ENCODE peak calls at places on chromosomes 4 and X, in nine cellular contexts. One of them, this sample, is unnamed.

GRCh38 chr4:78059524-78059889 is 2.4 kb downstream of the FRAS1 start:
- DNase-seq in OCI-LY7: peak; percentile 50
- DNase-seq in CD4-positive, alpha-beta memory T cell: no peak
- DNase-seq in left ventricle myocardium inferior: peak; percentile 24
- DNase-seq in aorta: no peak
- DNase-seq in heart right ventricle: peak; percentile 39
- DNase-seq in lower lobe of right lung: peak; percentile 47
- DNase-seq in iPS DF 6.9: peak; percentile 88
- DNase-seq in mammary epithelial cell: peak; percentile 68
- DNase-seq in this sample: peak; percentile 55

GRCh38 chr4:53959373-53959772 is 105.0 kb downstream of the CHIC2 start:
- DNase-seq in heart right ventricle: no peak
- DNase-seq in left ventricle myocardium inferior: no peak
- DNase-seq in OCI-LY7: no peak
- DNase-seq in mammary epithelial cell: no peak
- DNase-seq in iPS DF 6.9: no peak
- DNase-seq in lower lobe of right lung: no peak
- DNase-seq in aorta: no peak
- DNase-seq in CD4-positive, alpha-beta memory T cell: no peak
- DNase-seq in this sample: no peak

GRCh38 chr4:4714330-4714729 is 145.1 kb upstream of the MSX1 start:
- DNase-seq in iPS DF 6.9: no peak
- DNase-seq in lower lobe of right lung: no peak
- DNase-seq in mammary epithelial cell: no peak
- DNase-seq in heart right ventricle: no peak
- DNase-seq in aorta: no peak
- DNase-seq in CD4-positive, alpha-beta memory T cell: no peak
- DNase-seq in left ventricle myocardium inferior: no peak
- DNase-seq in OCI-LY7: no peak
- DNase-seq in this sample: no peak

GRCh38 chr4:19478791-19479190 is 772.9 kb upstream of the SLIT2 start:
- DNase-seq in left ventricle myocardium inferior: no peak
- DNase-seq in OCI-LY7: no peak
- DNase-seq in lower lobe of right lung: no peak
- DNase-seq in iPS DF 6.9: no peak
- DNase-seq in mammary epithelial cell: no peak
- DNase-seq in heart right ventricle: no peak
- DNase-seq in CD4-positive, alpha-beta memory T cell: no peak
- DNase-seq in aorta: no peak
- DNase-seq in this sample: no peak

GRCh38 chr4:1937550-1937949 is 66.4 kb downstream of the NSD2 start:
- DNase-seq in OCI-LY7: no peak
- DNase-seq in heart right ventricle: no peak
- DNase-seq in left ventricle myocardium inferior: no peak
- DNase-seq in aorta: no peak
- DNase-seq in lower lobe of right lung: no peak
- DNase-seq in CD4-positive, alpha-beta memory T cell: no peak
- DNase-seq in mammary epithelial cell: no peak
- DNase-seq in iPS DF 6.9: no peak
- DNase-seq in this sample: no peak

GRCh38 chr4:74671074-74671698 is 123.1 kb downstream of the BTC start:
- DNase-seq in mammary epithelial cell: peak; percentile 62
- DNase-seq in heart right ventricle: peak; percentile 16
- DNase-seq in CD4-positive, alpha-beta memory T cell: peak; percentile 24
- DNase-seq in iPS DF 6.9: peak; percentile 16
- DNase-seq in aorta: no peak
- DNase-seq in OCI-LY7: peak; percentile 15
- DNase-seq in lower lobe of right lung: no peak
- DNase-seq in left ventricle myocardium inferior: peak; percentile 11
- DNase-seq in this sample: peak; percentile 70

GRCh38 chrX:1734806-1735205 is 119.9 kb downstream of the ASMT start:
- DNase-seq in CD4-positive, alpha-beta memory T cell: no peak
- DNase-seq in left ventricle myocardium inferior: no peak
- DNase-seq in mammary epithelial cell: no peak
- DNase-seq in OCI-LY7: no peak
- DNase-seq in aorta: no peak
- DNase-seq in iPS DF 6.9: no peak
- DNase-seq in lower lobe of right lung: no peak
- DNase-seq in heart right ventricle: no peak
- DNase-seq in this sample: no peak

GRCh38 chr4:183344523-183345255 is 22.5 kb upstream of the CLDN24 start:
- DNase-seq in lower lobe of right lung: no peak
- DNase-seq in CD4-positive, alpha-beta memory T cell: no peak
- DNase-seq in OCI-LY7: no peak
- DNase-seq in left ventricle myocardium inferior: no peak
- DNase-seq in aorta: no peak
- DNase-seq in iPS DF 6.9: no peak
- DNase-seq in mammary epithelial cell: no peak
- DNase-seq in heart right ventricle: no peak
- DNase-seq in this sample: no peak

GRCh38 chr4:45072981-45073380 is 346.6 kb upstream of the GNPDA2 start:
- DNase-seq in CD4-positive, alpha-beta memory T cell: no peak
- DNase-seq in heart right ventricle: no peak
- DNase-seq in OCI-LY7: no peak
- DNase-seq in iPS DF 6.9: no peak
- DNase-seq in mammary epithelial cell: no peak
- DNase-seq in left ventricle myocardium inferior: no peak
- DNase-seq in aorta: no peak
- DNase-seq in lower lobe of right lung: no peak
- DNase-seq in this sample: peak; percentile 58

GRCh38 chr4:77007358-77008230 is 58.0 kb downstream of the SEPTIN11 start:
- DNase-seq in lower lobe of right lung: peak; percentile 55
- DNase-seq in CD4-positive, alpha-beta memory T cell: peak; percentile 41
- DNase-seq in mammary epithelial cell: peak; percentile 64
- DNase-seq in OCI-LY7: no peak
- DNase-seq in heart right ventricle: no peak
- DNase-seq in left ventricle myocardium inferior: no peak
- DNase-seq in iPS DF 6.9: no peak
- DNase-seq in aorta: no peak
- DNase-seq in this sample: no peak

GRCh38 chrX:36974896-36975295 is 33.3 kb upstream of the FAM47C start:
- DNase-seq in OCI-LY7: no peak
- DNase-seq in aorta: no peak
- DNase-seq in iPS DF 6.9: no peak
- DNase-seq in heart right ventricle: no peak
- DNase-seq in CD4-positive, alpha-beta memory T cell: no peak
- DNase-seq in mammary epithelial cell: no peak
- DNase-seq in left ventricle myocardium inferior: no peak
- DNase-seq in lower lobe of right lung: no peak
- DNase-seq in this sample: no peak

GRCh38 chrX:30065226-30065625 is 150.1 kb upstream of the MAGEB2 start:
- DNase-seq in iPS DF 6.9: no peak
- DNase-seq in mammary epithelial cell: no peak
- DNase-seq in left ventricle myocardium inferior: no peak
- DNase-seq in aorta: no peak
- DNase-seq in OCI-LY7: no peak
- DNase-seq in CD4-positive, alpha-beta memory T cell: no peak
- DNase-seq in lower lobe of right lung: no peak
- DNase-seq in heart right ventricle: no peak
- DNase-seq in this sample: no peak

GRCh38 chrX:114626323-114626722 is 42.4 kb downstream of the HTR2C start:
- DNase-seq in OCI-LY7: no peak
- DNase-seq in heart right ventricle: no peak
- DNase-seq in left ventricle myocardium inferior: no peak
- DNase-seq in lower lobe of right lung: no peak
- DNase-seq in mammary epithelial cell: peak; percentile 5
- DNase-seq in CD4-positive, alpha-beta memory T cell: no peak
- DNase-seq in aorta: no peak
- DNase-seq in iPS DF 6.9: no peak
- DNase-seq in this sample: no peak

GRCh38 chrX:77003956-77004355 is 443.2 kb upstream of the FGF16 start:
- DNase-seq in iPS DF 6.9: no peak
- DNase-seq in left ventricle myocardium inferior: no peak
- DNase-seq in heart right ventricle: no peak
- DNase-seq in CD4-positive, alpha-beta memory T cell: no peak
- DNase-seq in aorta: no peak
- DNase-seq in OCI-LY7: no peak
- DNase-seq in mammary epithelial cell: no peak
- DNase-seq in lower lobe of right lung: no peak
- DNase-seq in this sample: no peak

DNA sequence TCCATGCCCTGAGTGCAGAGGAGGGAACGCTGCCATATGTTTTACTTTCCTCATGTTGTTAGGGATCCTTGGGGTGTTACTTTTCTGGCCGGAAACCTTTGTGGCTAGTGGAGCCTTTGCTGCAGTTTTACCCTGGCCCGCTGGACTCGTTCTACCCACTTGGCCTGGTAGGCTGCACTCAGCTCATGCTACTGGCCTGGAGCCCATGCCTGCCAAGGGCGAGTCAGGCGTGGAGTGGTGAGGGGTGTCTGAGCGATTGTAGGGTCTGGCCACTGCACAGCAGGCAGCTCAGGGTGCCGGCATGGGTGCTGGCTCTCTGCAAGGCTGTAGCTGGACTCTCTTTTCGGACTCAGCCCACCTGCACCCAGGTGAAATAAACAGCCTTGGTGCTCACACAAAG is 41.4 kb upstream of the IL9R start:
- DNase-seq in lower lobe of right lung: no peak
- DNase-seq in heart right ventricle: no peak
- DNase-seq in left ventricle myocardium inferior: no peak
- DNase-seq in CD4-positive, alpha-beta memory T cell: no peak
- DNase-seq in OCI-LY7: no peak
- DNase-seq in mammary epithelial cell: no peak
- DNase-seq in aorta: no peak
- DNase-seq in iPS DF 6.9: no peak
- DNase-seq in this sample: no peak
- H3K9me3 ChIP-seq in lower lobe of right lung: no peaks in the 10 kb centered on the region
- H3K9me3 ChIP-seq in heart right ventricle: no peaks in the 10 kb centered on the region
- H3K9me3 ChIP-seq in left ventricle myocardium inferior: no peaks in the 10 kb centered on the region
- H3K9me3 ChIP-seq in CD4-positive, alpha-beta memory T cell: no peaks in the 10 kb centered on the region
- H3K9me3 ChIP-seq in OCI-LY7: no peaks in the 10 kb centered on the region
- H3K9me3 ChIP-seq in mammary epithelial cell: peaks cover 12% of the 10 kb centered on the region
- H3K9me3 ChIP-seq in aorta: no peaks in the 10 kb centered on the region
- H3K9me3 ChIP-seq in iPS DF 6.9: no peaks in the 10 kb centered on the region
- H3K9me3 ChIP-seq in this sample: no peaks in the 10 kb centered on the region

GRCh38 chr4:61401771-61402170 is 201.6 kb downstream of the ADGRL3 start:
- DNase-seq in mammary epithelial cell: no peak
- DNase-seq in heart right ventricle: no peak
- DNase-seq in iPS DF 6.9: no peak
- DNase-seq in lower lobe of right lung: no peak
- DNase-seq in aorta: no peak
- DNase-seq in CD4-positive, alpha-beta memory T cell: no peak
- DNase-seq in left ventricle myocardium inferior: no peak
- DNase-seq in OCI-LY7: no peak
- DNase-seq in this sample: no peak

GRCh38 chr4:61400446-61400845 is 200.3 kb downstream of the ADGRL3 start:
- DNase-seq in left ventricle myocardium inferior: no peak
- DNase-seq in iPS DF 6.9: no peak
- DNase-seq in heart right ventricle: no peak
- DNase-seq in mammary epithelial cell: no peak
- DNase-seq in CD4-positive, alpha-beta memory T cell: no peak
- DNase-seq in lower lobe of right lung: no peak
- DNase-seq in aorta: no peak
- DNase-seq in OCI-LY7: no peak
- DNase-seq in this sample: no peak

GRCh38 chr4:61395754-61396153 is 195.6 kb downstream of the ADGRL3 start:
- DNase-seq in CD4-positive, alpha-beta memory T cell: no peak
- DNase-seq in iPS DF 6.9: no peak
- DNase-seq in mammary epithelial cell: no peak
- DNase-seq in left ventricle myocardium inferior: no peak
- DNase-seq in heart right ventricle: no peak
- DNase-seq in lower lobe of right lung: no peak
- DNase-seq in OCI-LY7: no peak
- DNase-seq in aorta: no peak
- DNase-seq in this sample: no peak

DNA sequence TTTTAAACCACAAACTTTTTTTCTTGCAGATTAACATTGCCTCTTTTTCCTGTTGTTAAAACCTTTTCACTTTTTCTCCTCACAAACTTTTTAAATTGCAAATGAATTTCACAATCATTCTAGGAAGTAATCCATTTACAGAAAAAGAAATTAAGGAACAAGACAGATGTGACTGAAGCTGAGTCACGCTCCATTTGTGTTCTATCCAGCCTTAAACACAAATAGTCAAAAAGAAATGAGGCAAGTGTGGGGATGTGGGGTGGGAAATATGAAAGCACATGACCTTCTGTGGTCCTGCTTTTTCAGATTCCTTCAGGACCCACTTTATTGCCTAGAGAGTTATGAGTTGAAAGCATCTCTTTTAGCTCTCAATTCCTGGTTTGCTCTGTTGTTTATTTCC is 197.0 kb downstream of the ADGRL3 start:
- DNase-seq in heart right ventricle: no peak
- DNase-seq in left ventricle myocardium inferior: no peak
- DNase-seq in iPS DF 6.9: no peak
- DNase-seq in lower lobe of right lung: no peak
- DNase-seq in aorta: no peak
- DNase-seq in OCI-LY7: no peak
- DNase-seq in CD4-positive, alpha-beta memory T cell: no peak
- DNase-seq in mammary epithelial cell: peak; percentile 16
- DNase-seq in this sample: no peak
- H3K4me1 ChIP-seq in heart right ventricle: no peaks in the 10 kb centered on the region
- H3K4me1 ChIP-seq in left ventricle myocardium inferior: no peaks in the 10 kb centered on the region
- H3K4me1 ChIP-seq in iPS DF 6.9: peaks cover 3% of the 10 kb centered on the region
- H3K4me1 ChIP-seq in lower lobe of right lung: no peaks in the 10 kb centered on the region
- H3K4me1 ChIP-seq in aorta: no peaks in the 10 kb centered on the region
- H3K4me1 ChIP-seq in OCI-LY7: no peaks in the 10 kb centered on the region
- H3K4me1 ChIP-seq in CD4-positive, alpha-beta memory T cell: no peaks in the 10 kb centered on the region
- H3K4me1 ChIP-seq in mammary epithelial cell: peaks cover 4% of the 10 kb centered on the region
- H3K4me1 ChIP-seq in this sample: no peaks in the 10 kb centered on the region

GRCh38 chr4:103786014-103786413 is 66.2 kb upstream of the TACR3 start:
- DNase-seq in iPS DF 6.9: peak; percentile 86
- DNase-seq in CD4-positive, alpha-beta memory T cell: no peak
- DNase-seq in OCI-LY7: peak; percentile 59
- DNase-seq in lower lobe of right lung: no peak
- DNase-seq in left ventricle myocardium inferior: no peak
- DNase-seq in aorta: no peak
- DNase-seq in heart right ventricle: no peak
- DNase-seq in mammary epithelial cell: peak; percentile 30
- DNase-seq in this sample: no peak

GRCh38 chr4:103786593-103786992 is 66.8 kb upstream of the TACR3 start:
- DNase-seq in mammary epithelial cell: no peak
- DNase-seq in aorta: no peak
- DNase-seq in left ventricle myocardium inferior: no peak
- DNase-seq in lower lobe of right lung: no peak
- DNase-seq in OCI-LY7: no peak
- DNase-seq in iPS DF 6.9: no peak
- DNase-seq in heart right ventricle: no peak
- DNase-seq in CD4-positive, alpha-beta memory T cell: no peak
- DNase-seq in this sample: no peak

GRCh38 chr4:103787057-103787456 is 67.3 kb upstream of the TACR3 start:
- DNase-seq in lower lobe of right lung: no peak
- DNase-seq in mammary epithelial cell: no peak
- DNase-seq in CD4-positive, alpha-beta memory T cell: no peak
- DNase-seq in left ventricle myocardium inferior: no peak
- DNase-seq in iPS DF 6.9: no peak
- DNase-seq in aorta: no peak
- DNase-seq in heart right ventricle: no peak
- DNase-seq in OCI-LY7: no peak
- DNase-seq in this sample: no peak
- H3K9me3 ChIP-seq in lower lobe of right lung: no peaks in the 10 kb centered on the region
- H3K9me3 ChIP-seq in mammary epithelial cell: no peaks in the 10 kb centered on the region
- H3K9me3 ChIP-seq in CD4-positive, alpha-beta memory T cell: no peaks in the 10 kb centered on the region
- H3K9me3 ChIP-seq in left ventricle myocardium inferior: peaks cover 39% of the 10 kb centered on the region
- H3K9me3 ChIP-seq in iPS DF 6.9: no peaks in the 10 kb centered on the region
- H3K9me3 ChIP-seq in aorta: peaks cover 5% of the 10 kb centered on the region
- H3K9me3 ChIP-seq in heart right ventricle: peaks cover 5% of the 10 kb centered on the region
- H3K9me3 ChIP-seq in OCI-LY7: no peaks in the 10 kb centered on the region
- H3K9me3 ChIP-seq in this sample: no peaks in the 10 kb centered on the region

DNA sequence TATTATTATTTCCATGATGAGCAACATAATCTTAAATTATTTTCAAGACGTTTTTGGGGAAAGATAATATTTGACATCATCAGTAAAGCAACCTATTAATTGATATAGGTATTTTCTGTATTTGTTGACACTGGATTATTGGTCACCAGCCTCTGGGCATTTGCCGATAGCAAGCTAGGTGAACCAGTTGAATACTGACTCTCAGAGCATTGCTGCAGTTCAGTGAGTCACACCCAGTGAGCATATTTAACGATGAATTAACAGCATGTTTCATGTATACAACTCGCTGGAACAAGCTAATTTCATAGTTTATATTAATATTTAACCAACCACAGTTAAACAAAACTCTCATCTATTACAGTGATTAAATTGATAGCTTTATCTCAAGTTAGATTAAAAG is 1006.0 kb upstream of the DIAPH2 start:
- DNase-seq in OCI-LY7: no peak
- DNase-seq in lower lobe of right lung: no peak
- DNase-seq in left ventricle myocardium inferior: no peak
- DNase-seq in CD4-positive, alpha-beta memory T cell: no peak
- DNase-seq in aorta: no peak
- DNase-seq in iPS DF 6.9: no peak
- DNase-seq in heart right ventricle: no peak
- DNase-seq in mammary epithelial cell: no peak
- DNase-seq in this sample: no peak
- H3K4me1 ChIP-seq in OCI-LY7: no peaks in the 10 kb centered on the region
- H3K4me1 ChIP-seq in lower lobe of right lung: no peaks in the 10 kb centered on the region
- H3K4me1 ChIP-seq in left ventricle myocardium inferior: no peaks in the 10 kb centered on the region
- H3K4me1 ChIP-seq in CD4-positive, alpha-beta memory T cell: no peaks in the 10 kb centered on the region
- H3K4me1 ChIP-seq in aorta: no peaks in the 10 kb centered on the region
- H3K4me1 ChIP-seq in iPS DF 6.9: no peaks in the 10 kb centered on the region
- H3K4me1 ChIP-seq in heart right ventricle: no peaks in the 10 kb centered on the region
- H3K4me1 ChIP-seq in mammary epithelial cell: no peaks in the 10 kb centered on the region
- H3K4me1 ChIP-seq in this sample: no peaks in the 10 kb centered on the region